ENCODE peak calls at places on chromosome 19, in eight cellular contexts. I, Y, T, M, R, J, X and H are unnamed samples.

GRCh38 chr19:16154557-16154956 is 11.1 kb downstream of the HSH2D start:
- DNase-seq in I (no peak), Y (no peak), T (no peak), M (no peak), R (no peak), J (no peak), X (no peak), H (no peak)

GRCh38 chr19:18639706-18640105 is 2.9 kb downstream of the KLHL26 start:
- DNase-seq in I (no peak), Y (no peak), T (no peak), M (no peak), R (no peak), J (no peak), X (no peak), H (no peak)

GRCh38 chr19:15463865-15464371 is 426 bp downstream of the RASAL3 start:
- DNase-seq in I (no peak), Y (no peak), T (no peak), M (no peak), R (no peak), J (no peak), X (peak), H (no peak)

GRCh38 chr19:40341601-40342482 is 6.4 kb downstream of the C19orf47 start:
- DNase-seq in I (no peak), Y (no peak), T (no peak), M (peak), R (peak), J (no peak), X (no peak), H (peak)

GRCh38 chr19:12769689-12770088 is 5.7 kb downstream of the HOOK2 start:
- DNase-seq in I (no peak), Y (no peak), T (no peak), M (no peak), R (no peak), J (no peak), X (peak), H (no peak)

GRCh38 chr19:459724-460511 is 915 bp downstream of the SHC2 start:
- DNase-seq in I (peak), Y (no peak), T (peak), M (peak), R (no peak), J (peak), X (no peak), H (peak)

GRCh38 chr19:2759965-2760364 is 20.1 kb upstream of the SLC39A3 start:
- DNase-seq in I (no peak), Y (no peak), T (no peak), M (no peak), R (no peak), J (no peak), X (no peak), H (no peak)

GRCh38 chr19:55552620-55553019 is 7.3 kb upstream of the SBK3 start:
- DNase-seq in I (no peak), Y (peak), T (no peak), M (no peak), R (no peak), J (peak), X (no peak), H (no peak)

GRCh38 chr19:31613683-31614219 is 264.5 kb upstream of the TSHZ3 start:
- DNase-seq in I (peak), Y (no peak), T (no peak), M (no peak), R (no peak), J (no peak), X (no peak), H (no peak)

GRCh38 chr19:44807652-44808462 is 1.0 kb upstream of the BCAM start:
- DNase-seq in I (peak), Y (peak), T (no peak), M (peak), R (no peak), J (peak), X (no peak), H (no peak)

GRCh38 chr19:6056801-6057650 is 53.3 kb downstream of the RFX2 start:
- DNase-seq in I (peak), Y (peak), T (peak), M (peak), R (peak), J (peak), X (no peak), H (peak)

GRCh38 chr19:41868120-41868988 is 8.3 kb downstream of the RPS19 start:
- DNase-seq in I (no peak), Y (no peak), T (no peak), M (no peak), R (no peak), J (no peak), X (no peak), H (no peak)

GRCh38 chr19:11480927-11481776 is at the start of gene ELAVL3:
- DNase-seq in I (no peak), Y (no peak), T (no peak), M (no peak), R (no peak), J (no peak), X (no peak), H (no peak)

GRCh38 chr19:2923510-2923909 is 21.3 kb downstream of the ZNF77 start:
- DNase-seq in I (no peak), Y (no peak), T (no peak), M (no peak), R (no peak), J (peak), X (no peak), H (no peak)

GRCh38 chr19:16509141-16510061 is 13.2 kb downstream of the C19orf44 start:
- DNase-seq in I (no peak), Y (no peak), T (no peak), M (no peak), R (no peak), J (peak), X (no peak), H (no peak)

GRCh38 chr19:50159078-50159477 is 4.0 kb downstream of the IZUMO2 start:
- DNase-seq in I (no peak), Y (no peak), T (no peak), M (no peak), R (no peak), J (no peak), X (no peak), H (no peak)